ENCODE peak calls at places on chromosomes 6 and 20, in six cellular contexts. T, J, K, V, W and A are unnamed samples.

GRCh38 chr20:40945189-40945588 is 83.4 kb upstream of the TOP1 start:
- DNase-seq in T (no peak), J (no peak), K (no peak), V (no peak), W (no peak), A (no peak)

GRCh38 chr20:4544765-4545164 is 176.9 kb upstream of the PRND start:
- DNase-seq in T (no peak), J (no peak), K (no peak), V (no peak), W (no peak), A (no peak)

GRCh38 chr20:13995086-13995665 is at the start of gene MACROD2:
- DNase-seq in T (no peak), J (peak), K (peak), V (peak), W (peak), A (peak)

GRCh38 chr6:107999341-107999740 is 41.3 kb upstream of the SEC63 start:
- DNase-seq in T (no peak), J (no peak), K (no peak), V (no peak), W (no peak), A (no peak)

GRCh38 chr20:61815176-61815575 is 250.5 kb downstream of the TAF4 start:
- DNase-seq in T (no peak), J (no peak), K (no peak), V (no peak), W (no peak), A (no peak)

GRCh38 chr6:15754035-15754705 is 91.3 kb upstream of the DTNBP1 start:
- DNase-seq in T (no peak), J (no peak), K (no peak), V (peak), W (no peak), A (no peak)

GRCh38 chr20:50575869-50576720 is 65.9 kb downstream of the PTPN1 start:
- DNase-seq in T (no peak), J (peak), K (no peak), V (peak), W (peak), A (peak)

GRCh38 chr20:62317167-62317655 is 14.4 kb downstream of the ADRM1 start:
- DNase-seq in T (no peak), J (no peak), K (no peak), V (no peak), W (no peak), A (no peak)

GRCh38 chr6:161169060-161169459 is 104.8 kb downstream of the AGPAT4 start:
- DNase-seq in T (no peak), J (no peak), K (no peak), V (no peak), W (no peak), A (no peak)

GRCh38 chr20:46240065-46240464 is 68.2 kb downstream of the CDH22 start:
- DNase-seq in T (no peak), J (no peak), K (no peak), V (no peak), W (no peak), A (no peak)

GRCh38 chr6:118586741-118587485 is 38.8 kb downstream of the PLN start:
- DNase-seq in T (no peak), J (no peak), K (no peak), V (no peak), W (no peak), A (no peak)

GRCh38 chr6:32692019-32692418 is 25.6 kb upstream of the HLA-DQB1 start:
- DNase-seq in T (peak), J (peak), K (peak), V (no peak), W (peak), A (peak)

GRCh38 chr6:160979063-160979708 is 12.4 kb upstream of the MAP3K4 start:
- DNase-seq in T (no peak), J (no peak), K (no peak), V (no peak), W (no peak), A (no peak)

GRCh38 chr6:130000526-130001228 is 17.7 kb upstream of the L3MBTL3 start:
- DNase-seq in T (no peak), J (no peak), K (no peak), V (no peak), W (no peak), A (no peak)

GRCh38 chr6:83127976-83128375 is 60.5 kb downstream of the DOP1A start:
- DNase-seq in T (no peak), J (no peak), K (no peak), V (no peak), W (no peak), A (no peak)

GRCh38 chr6:113856571-113857564 is at the start of gene MARCKS:
- DNase-seq in T (no peak), J (peak), K (no peak), V (peak), W (peak), A (no peak)

GRCh38 chr6:53483423-53484353 is 61.2 kb downstream of the GCLC start:
- DNase-seq in T (no peak), J (no peak), K (no peak), V (peak), W (peak), A (no peak)

GRCh38 chr6:102488729-102489128 is 1095.2 kb downstream of the GRIK2 start:
- DNase-seq in T (no peak), J (no peak), K (no peak), V (no peak), W (no peak), A (no peak)

GRCh38 chr6:138607478-138608433 is 108.5 kb upstream of the NHSL1 start:
- DNase-seq in T (no peak), J (no peak), K (no peak), V (no peak), W (no peak), A (no peak)
- TF ChIP-seq ZNF274 in T (no peak), J (no peak), K (no peak), V (no peak), W (no peak), A (no peak)

GRCh38 chr6:67506352-67506751 is 1128.7 kb upstream of the ADGRB3 start:
- DNase-seq in T (no peak), J (no peak), K (no peak), V (no peak), W (no peak), A (no peak)

GRCh38 chr6:67497749-67498148 is 1137.3 kb upstream of the ADGRB3 start:
- DNase-seq in T (no peak), J (no peak), K (no peak), V (no peak), W (no peak), A (no peak)

GRCh38 chr6:67496191-67496590 is 1138.9 kb upstream of the ADGRB3 start:
- DNase-seq in T (no peak), J (no peak), K (no peak), V (peak), W (no peak), A (no peak)

DNA sequence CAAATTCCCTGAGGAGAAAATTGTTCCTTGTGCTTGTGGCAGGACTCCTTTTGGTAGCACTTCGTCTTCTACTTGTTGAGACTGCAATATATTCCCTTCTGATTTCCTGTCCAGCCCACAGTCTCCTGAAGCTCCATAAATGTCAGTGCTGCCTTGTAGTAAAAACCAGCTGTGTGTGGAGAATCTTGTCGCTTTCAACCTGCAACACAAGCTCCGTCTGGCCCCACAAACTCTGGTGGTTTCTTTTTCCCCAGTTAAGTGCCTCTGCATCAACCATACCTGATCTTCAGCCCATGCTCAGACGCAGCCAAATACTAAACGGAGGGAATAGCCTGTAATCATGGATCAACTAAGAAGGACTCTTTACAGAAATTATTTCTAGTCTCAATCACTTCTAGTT is 1133.3 kb upstream of the ADGRB3 start:
- DNase-seq in T (no peak), J (no peak), K (no peak), V (no peak), W (no peak), A (no peak)
- TF ChIP-seq ZNF274 in T (no peak), J (no peak), K (no peak), V (no peak), W (no peak), A (no peak)

GRCh38 chr6:72716916-72717315 is 95.1 kb downstream of the KCNQ5 start:
- DNase-seq in T (no peak), J (no peak), K (no peak), V (no peak), W (no peak), A (no peak)
- TF ChIP-seq ZNF274 in T (no peak), J (no peak), K (no peak), V (no peak), W (no peak), A (no peak)

DNA sequence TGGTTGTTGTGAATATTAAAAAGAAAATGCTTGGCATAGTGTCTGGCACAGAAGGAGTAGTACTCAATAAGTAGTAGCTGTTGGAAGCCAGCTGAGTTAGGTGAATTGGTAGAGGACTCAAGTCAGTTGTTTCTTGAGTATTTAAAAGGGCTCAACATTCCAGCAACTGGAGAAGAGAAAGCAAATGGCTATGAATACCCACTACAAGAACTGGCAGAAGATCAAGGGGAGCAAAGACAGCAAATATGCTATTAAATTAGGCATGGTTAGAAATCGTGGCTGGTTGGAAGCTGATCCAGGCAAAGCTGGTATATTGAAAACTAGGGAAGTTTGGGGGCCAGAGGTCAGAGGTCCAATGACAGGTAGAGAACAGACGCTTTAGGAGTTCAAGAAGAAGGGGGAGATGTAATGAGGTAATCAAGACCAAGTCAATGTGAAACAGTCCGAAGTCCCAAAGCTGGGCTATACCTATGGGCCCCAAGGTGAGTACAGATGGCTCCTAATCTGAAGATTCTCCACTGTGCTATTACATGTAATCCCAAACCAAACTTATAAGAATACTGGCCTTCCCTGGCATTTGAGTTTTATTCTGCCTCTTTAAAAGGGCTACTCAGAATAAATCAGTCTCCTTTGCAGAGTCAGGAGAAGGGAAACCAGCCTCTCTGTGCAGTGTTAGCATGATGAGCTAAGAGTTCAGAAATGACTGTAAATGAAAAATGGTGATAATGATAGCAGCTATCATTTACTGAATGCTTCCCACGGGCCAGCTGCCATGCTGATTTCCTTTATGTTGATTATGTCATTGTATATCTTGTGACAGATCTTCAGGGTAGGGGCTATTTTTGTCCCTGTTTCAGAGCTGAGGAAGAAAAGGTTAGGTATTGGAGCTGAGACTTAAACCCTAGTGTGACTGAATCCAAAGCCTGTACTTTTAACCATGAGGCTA is 122.3 kb downstream of the ANKS1A start:
- DNase-seq in T (no peak), J (no peak), K (no peak), V (no peak), W (no peak), A (no peak)
- TF ChIP-seq ZNF274 in T (no peak), J (no peak), K (no peak), V (no peak), W (no peak), A (no peak)

GRCh38 chr20:57434390-57434700 is 43.1 kb downstream of the RBM38 start:
- DNase-seq in T (no peak), J (no peak), K (no peak), V (no peak), W (no peak), A (no peak)

GRCh38 chr20:57432480-57432873 is 41.3 kb downstream of the RBM38 start:
- DNase-seq in T (no peak), J (no peak), K (no peak), V (no peak), W (no peak), A (no peak)

GRCh38 chr20:57435105-57435497 is 43.9 kb downstream of the RBM38 start:
- DNase-seq in T (no peak), J (no peak), K (no peak), V (no peak), W (no peak), A (no peak)

GRCh38 chr20:57432874-57433491 is 41.8 kb downstream of the RBM38 start:
- DNase-seq in T (peak), J (no peak), K (no peak), V (peak), W (no peak), A (no peak)

DNA sequence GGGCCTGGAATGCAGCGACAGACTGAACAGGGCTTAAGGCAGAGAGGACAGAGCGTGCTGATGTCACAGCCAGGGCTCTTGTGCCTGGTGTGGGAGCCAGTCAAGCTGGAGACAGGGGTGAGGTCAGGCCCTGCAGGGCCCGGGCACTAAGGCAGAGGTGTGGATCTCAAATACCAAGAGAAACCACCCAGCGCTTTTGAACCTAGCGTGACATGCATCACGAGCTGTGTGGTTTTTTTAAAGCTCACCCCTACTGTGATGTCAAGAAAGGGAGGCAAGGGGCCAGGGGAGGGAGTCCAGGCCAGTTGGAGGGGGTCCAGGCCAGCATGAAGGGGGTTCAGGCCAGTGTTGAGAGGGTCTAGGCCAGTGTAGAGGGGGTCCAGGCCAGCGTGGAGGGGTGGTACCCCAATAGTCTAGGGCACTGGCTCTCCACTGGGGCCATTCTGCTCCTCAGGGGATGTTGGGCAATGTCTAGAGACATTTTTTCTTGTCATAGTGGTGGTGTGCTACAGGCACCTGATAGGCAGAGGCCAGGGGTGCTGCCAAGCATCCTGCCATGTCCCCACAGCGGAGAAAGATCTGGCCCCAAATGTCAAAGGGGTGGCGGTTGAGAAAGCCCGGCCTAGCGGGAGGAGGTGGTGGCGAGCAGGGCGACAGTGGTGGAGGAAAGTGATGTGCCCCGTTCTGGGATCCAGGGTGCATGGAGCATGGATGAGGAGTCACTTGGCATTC is 42.6 kb downstream of the RBM38 start:
- DNase-seq in T (no peak), J (no peak), K (no peak), V (no peak), W (no peak), A (no peak)
- TF ChIP-seq ZNF274 in T (no peak), J (no peak), K (no peak), V (no peak), W (no peak), A (no peak)

GRCh38 chr6:138987643-138988468 is at the start of gene REPS1:
- DNase-seq in T (peak), J (peak), K (peak), V (peak), W (peak), A (peak)
- TF ChIP-seq ZNF274 in T (no peak), J (no peak), K (no peak), V (no peak), W (peak), A (no peak)

GRCh38 chr20:7330850-7331249 is 563.4 kb downstream of the BMP2 start:
- DNase-seq in T (no peak), J (no peak), K (no peak), V (no peak), W (no peak), A (no peak)

GRCh38 chr20:7332169-7332568 is 564.7 kb downstream of the BMP2 start:
- DNase-seq in T (no peak), J (no peak), K (no peak), V (no peak), W (no peak), A (no peak)

DNA sequence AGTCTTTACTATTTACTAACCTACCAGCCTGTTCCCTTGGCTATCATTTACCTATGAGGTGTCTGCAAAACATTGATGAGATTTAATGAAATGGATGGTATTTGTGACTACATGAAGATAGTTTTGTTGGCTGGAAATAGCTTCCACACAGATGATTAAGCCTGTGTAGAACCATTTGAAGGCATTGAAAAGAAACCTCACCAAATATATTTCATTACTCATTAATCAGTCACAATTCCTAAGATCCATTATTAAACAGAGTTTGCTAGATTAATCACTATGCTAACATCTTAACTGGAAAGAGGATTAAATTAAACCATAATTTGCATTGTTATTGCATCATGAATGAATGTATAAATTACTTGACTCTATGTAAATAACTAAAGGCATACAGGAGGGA is 560.3 kb downstream of the BMP2 start:
- DNase-seq in T (no peak), J (no peak), K (no peak), V (no peak), W (no peak), A (no peak)
- TF ChIP-seq ZNF274 in T (no peak), J (no peak), K (no peak), V (no peak), W (no peak), A (no peak)

DNA sequence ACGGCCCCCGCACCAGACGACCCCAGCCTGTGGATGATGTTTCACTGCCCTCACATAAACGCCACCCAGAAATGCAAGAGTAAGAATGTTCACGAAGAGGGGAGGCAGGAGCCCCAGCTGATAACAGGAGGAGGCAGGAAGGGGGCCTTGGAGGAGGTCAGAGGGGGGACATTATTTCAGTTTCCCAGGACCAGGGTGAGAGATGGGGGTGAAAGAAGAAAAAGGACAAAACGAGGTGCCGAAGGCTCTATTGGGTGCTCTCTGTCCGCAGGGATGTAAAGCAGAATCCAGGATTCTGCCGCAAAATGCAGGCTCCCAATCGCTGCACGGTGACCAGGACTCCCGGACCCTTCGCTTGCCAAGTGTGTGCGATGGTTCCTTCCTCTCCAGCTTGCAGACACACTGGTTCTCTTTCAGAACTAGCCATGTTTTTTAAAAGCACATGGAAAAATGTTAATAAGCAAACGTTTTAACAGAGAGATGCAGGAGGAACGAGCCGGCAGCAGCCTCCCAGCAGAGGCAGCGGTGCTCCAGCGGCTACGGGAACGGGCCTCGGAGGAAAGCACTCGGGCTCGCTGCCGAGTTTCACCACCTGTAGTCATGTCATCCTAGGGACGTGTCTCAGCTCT is 59.5 kb downstream of the ZNF831 start:
- DNase-seq in T (no peak), J (no peak), K (no peak), V (no peak), W (no peak), A (no peak)
- TF ChIP-seq ZNF274 in T (no peak), J (no peak), K (no peak), V (no peak), W (no peak), A (no peak)